ENCODE peak calls at places on chromosomes 4 and X, in six cellular contexts. N is fibroblast of pulmonary artery; Y is NCI-H2029 treated with DMSO at 0.1 percent for 48 hours; X is stimulated activated CD4-positive, alpha-beta T cell treated with anti-CD3 and anti-CD28 coated beads, Interleukin-15, amount 100 ng/mL, for 24 hours; P is Peyer's patch; S is D341Med. L is an unnamed sample.

GRCh38 chr4:188246488-188246887 is 107.2 kb downstream of the TRIML1 start:
- DNase-seq in N (no peak), Y (no peak), X (no peak), P (no peak), S (peak), L (no peak)

GRCh38 chrX:9867214-9867613 is 81.0 kb downstream of the SHROOM2 start:
- DNase-seq in N (no peak), Y (no peak), X (no peak), P (no peak), S (no peak), L (no peak)

GRCh38 chr4:42627887-42628646 is 28.8 kb downstream of the ATP8A1 start:
- DNase-seq in N (peak), Y (peak), X (peak), P (no peak), S (peak), L (no peak)

GRCh38 chr4:133190098-133190497 is 41.0 kb downstream of the PCDH10 start:
- DNase-seq in N (no peak), Y (no peak), X (no peak), P (no peak), S (no peak), L (no peak)

GRCh38 chrX:1249101-1249887 is 19.3 kb upstream of the CSF2RA start:
- DNase-seq in N (no peak), Y (no peak), X (peak), P (no peak), S (peak), L (peak)

GRCh38 chr4:34850983-34851382 is 1393.3 kb downstream of the ARAP2 start:
- DNase-seq in N (no peak), Y (no peak), X (no peak), P (no peak), S (no peak), L (no peak)

GRCh38 chr4:170827562-170828260 is 738.0 kb upstream of the AADAT start:
- DNase-seq in N (no peak), Y (no peak), X (no peak), P (no peak), S (no peak), L (no peak)

GRCh38 chrX:57447856-57448255 is 144.0 kb upstream of the ZXDB start:
- DNase-seq in N (peak), Y (no peak), X (no peak), P (no peak), S (no peak), L (no peak)

GRCh38 chr4:108320066-108320465 is 151.3 kb upstream of the LEF1 start:
- DNase-seq in N (no peak), Y (no peak), X (no peak), P (no peak), S (no peak), L (no peak)

GRCh38 chr4:174764105-174764729 is 64.8 kb downstream of the GLRA3 start:
- DNase-seq in N (peak), Y (peak), X (no peak), P (no peak), S (peak), L (no peak)

GRCh38 chrX:120797201-120797938 is 78.3 kb downstream of the CT47B1 start:
- DNase-seq in N (peak), Y (no peak), X (no peak), P (no peak), S (no peak), L (no peak)

GRCh38 chr4:164428561-164428960 is 325.4 kb upstream of the SMIM31 start:
- DNase-seq in N (no peak), Y (no peak), X (no peak), P (no peak), S (no peak), L (no peak)

GRCh38 chrX:2566044-2566443 is 65.3 kb upstream of the DHRSX start:
- DNase-seq in N (no peak), Y (no peak), X (no peak), P (no peak), S (no peak), L (no peak)

GRCh38 chr4:152920768-152921167 is 15.4 kb upstream of the FHDC1 start:
- DNase-seq in N (no peak), Y (no peak), X (no peak), P (no peak), S (no peak), L (no peak)

GRCh38 chr4:79150820-79151416 is 174.9 kb downstream of the NAA11 start:
- DNase-seq in N (no peak), Y (no peak), X (no peak), P (no peak), S (no peak), L (no peak)

GRCh38 chr4:183842134-183842838 is 62.8 kb upstream of the STOX2 start:
- DNase-seq in N (no peak), Y (no peak), X (no peak), P (no peak), S (no peak), L (no peak)

GRCh38 chr4:101074326-101074725 is 273.0 kb downstream of the PPP3CA start:
- DNase-seq in N (no peak), Y (no peak), X (no peak), P (no peak), S (no peak), L (no peak)

GRCh38 chrX:153603131-153603656 is 4.3 kb upstream of the CCNQ start:
- DNase-seq in N (no peak), Y (no peak), X (no peak), P (peak), S (no peak), L (no peak)

GRCh38 chrX:40262641-40263560 is 165.1 kb upstream of the BCOR start:
- DNase-seq in N (peak), Y (no peak), X (no peak), P (no peak), S (no peak), L (no peak)

GRCh38 chr4:185721949-185722316 is 90.1 kb downstream of the SORBS2 start:
- DNase-seq in N (peak), Y (peak), X (no peak), P (no peak), S (no peak), L (no peak)

GRCh38 chrX:153599192-153600031 is 473 bp upstream of the CCNQ start:
- DNase-seq in N (peak), Y (peak), X (peak), P (peak), S (peak), L (peak)

GRCh38 chrX:12975999-12976558 is 1.2 kb downstream of the TMSB4X start:
- DNase-seq in N (peak), Y (no peak), X (peak), P (peak), S (peak), L (peak)

GRCh38 chr4:155411546-155411945 is 34.8 kb upstream of the MAP9 start:
- DNase-seq in N (no peak), Y (no peak), X (no peak), P (no peak), S (no peak), L (no peak)

GRCh38 chr4:76779740-76780459 is 118.0 kb downstream of the SOWAHB start:
- DNase-seq in N (no peak), Y (peak), X (no peak), P (no peak), S (no peak), L (no peak)

GRCh38 chr4:150436598-150437370 is 145.2 kb upstream of the MAB21L2 start:
- DNase-seq in N (no peak), Y (no peak), X (peak), P (no peak), S (no peak), L (no peak)

GRCh38 chrX:130224810-130225209 is 43.9 kb downstream of the ZNF280C start:
- DNase-seq in N (peak), Y (no peak), X (no peak), P (no peak), S (no peak), L (no peak)

GRCh38 chr4:99968330-99968729 is 18.3 kb upstream of the H2AZ1 start:
- DNase-seq in N (peak), Y (no peak), X (no peak), P (no peak), S (no peak), L (no peak)

GRCh38 chr4:158929939-158930344 is 161.1 kb downstream of the FNIP2 start:
- DNase-seq in N (no peak), Y (no peak), X (no peak), P (no peak), S (no peak), L (no peak)

GRCh38 chr4:90715242-90715641 is 588.0 kb downstream of the CCSER1 start:
- DNase-seq in N (no peak), Y (no peak), X (no peak), P (no peak), S (peak), L (no peak)

L was measured in WERI-Rb-1.